ENCODE peak calls at places on chromosomes 3 and 15, in six cellular contexts. W, E, Z, H, B and R are unnamed samples.

GRCh38 chr3:126959144-126959920 is 23.6 kb upstream of the PLXNA1 start:
- DNase-seq in W (no peak), E (no peak), Z (peak), H (no peak), B (no peak), R (no peak)

GRCh38 chr3:57756528-57757401 is 656 bp downstream of the SLMAP start:
- DNase-seq in W (peak), E (peak), Z (peak), H (peak), B (peak), R (peak)

GRCh38 chr15:100716456-100717085 is 114.2 kb downstream of the ASB7 start:
- DNase-seq in W (no peak), E (no peak), Z (no peak), H (no peak), B (no peak), R (no peak)

GRCh38 chr3:149801639-149802038 is 9.3 kb upstream of the ANKUB1 start:
- DNase-seq in W (no peak), E (no peak), Z (no peak), H (no peak), B (no peak), R (no peak)

GRCh38 chr3:186596568-186597287 is 16.1 kb upstream of the AHSG start:
- DNase-seq in W (no peak), E (no peak), Z (no peak), H (peak), B (peak), R (no peak)

GRCh38 chr15:94704421-94704820 is 473.1 kb downstream of the MCTP2 start:
- DNase-seq in W (no peak), E (no peak), Z (no peak), H (no peak), B (no peak), R (no peak)

GRCh38 chr3:170128977-170129431 is 52.5 kb downstream of the PHC3 start:
- DNase-seq in W (no peak), E (no peak), Z (no peak), H (no peak), B (no peak), R (no peak)

GRCh38 chr3:14768881-14769280 is 49.9 kb upstream of the FGD5 start:
- DNase-seq in W (no peak), E (no peak), Z (no peak), H (no peak), B (no peak), R (no peak)

GRCh38 chr3:9552252-9552999 is 1.2 kb downstream of the LHFPL4 start:
- DNase-seq in W (peak), E (no peak), Z (peak), H (peak), B (peak), R (no peak)

GRCh38 chr3:32930161-32930560 is 21.3 kb upstream of the CCR4 start:
- DNase-seq in W (no peak), E (no peak), Z (no peak), H (no peak), B (no peak), R (no peak)

GRCh38 chr3:168512802-168513201 is 417.1 kb upstream of the GOLIM4 start:
- DNase-seq in W (no peak), E (no peak), Z (no peak), H (no peak), B (peak), R (no peak)

GRCh38 chr3:60746690-60747416 is 504.4 kb downstream of the FHIT start:
- DNase-seq in W (no peak), E (no peak), Z (no peak), H (no peak), B (no peak), R (no peak)

GRCh38 chr15:58513681-58514336 is 82.0 kb downstream of the LIPC start:
- DNase-seq in W (no peak), E (no peak), Z (no peak), H (no peak), B (no peak), R (peak)

GRCh38 chr3:109241459-109241858 is 74.9 kb downstream of the DPPA2 start:
- DNase-seq in W (no peak), E (no peak), Z (no peak), H (no peak), B (peak), R (no peak)

GRCh38 chr15:92158426-92158825 is 235.3 kb upstream of the ST8SIA2 start:
- DNase-seq in W (no peak), E (no peak), Z (no peak), H (no peak), B (peak), R (no peak)

GRCh38 chr15:65132841-65133549 is 613 bp downstream of the PDCD7 start:
- DNase-seq in W (peak), E (no peak), Z (peak), H (peak), B (peak), R (peak)

GRCh38 chr3:165522371-165522770 is 314.9 kb downstream of the BCHE start:
- DNase-seq in W (no peak), E (no peak), Z (no peak), H (no peak), B (peak), R (no peak)

GRCh38 chr15:41777421-41777973 is 3.2 kb downstream of the MAPKBP1 start:
- DNase-seq in W (no peak), E (no peak), Z (no peak), H (no peak), B (no peak), R (no peak)

GRCh38 chr3:128383316-128384235 is 83.1 kb downstream of the DNAJB8 start:
- DNase-seq in W (peak), E (peak), Z (peak), H (peak), B (no peak), R (peak)

GRCh38 chr15:48548376-48548775 is 97.1 kb downstream of the FBN1 start:
- DNase-seq in W (no peak), E (no peak), Z (no peak), H (no peak), B (no peak), R (no peak)

GRCh38 chr3:189132125-189132744 is 39.5 kb upstream of the TPRG1 start:
- DNase-seq in W (peak), E (peak), Z (peak), H (peak), B (no peak), R (no peak)

DNA sequence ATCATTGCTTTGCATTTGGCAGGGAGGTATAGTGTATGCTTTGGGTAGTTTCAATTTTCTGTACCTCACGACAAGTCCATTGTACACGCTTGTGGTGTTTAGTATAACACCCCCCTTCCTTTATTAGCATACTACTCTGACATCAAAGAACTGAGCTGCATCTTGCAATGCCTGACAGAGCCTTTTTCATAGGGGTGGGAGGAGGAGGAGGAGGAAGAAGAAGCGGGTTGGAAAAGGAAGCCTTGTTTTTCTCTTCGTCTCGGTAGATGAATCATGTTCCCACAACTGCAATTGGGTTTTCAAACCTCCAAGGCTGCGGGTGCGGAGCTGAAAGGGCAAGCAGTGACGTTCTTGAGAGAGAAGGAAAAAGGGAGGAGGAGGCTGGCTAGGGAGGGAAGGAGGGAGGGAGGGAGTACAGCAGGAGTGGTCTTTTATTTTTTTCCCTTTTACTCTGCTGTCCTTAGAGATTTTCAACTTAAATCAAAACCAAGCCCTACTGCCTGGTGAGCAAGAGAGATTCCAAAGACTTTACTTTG is 175.7 kb downstream of the KLHL25 start:
- DNase-seq in W (peak), E (peak), Z (peak), H (no peak), B (peak), R (no peak)
- H3K27ac ChIP-seq in W (peak), E (peak), Z (peak), H (peak), B (peak), R (peak)

GRCh38 chr3:136141296-136141785 is 54.8 kb downstream of the MSL2 start:
- DNase-seq in W (no peak), E (no peak), Z (no peak), H (no peak), B (no peak), R (no peak)
- H3K27ac ChIP-seq in W (no peak), E (no peak), Z (peak), H (peak), B (no peak), R (no peak)

DNA sequence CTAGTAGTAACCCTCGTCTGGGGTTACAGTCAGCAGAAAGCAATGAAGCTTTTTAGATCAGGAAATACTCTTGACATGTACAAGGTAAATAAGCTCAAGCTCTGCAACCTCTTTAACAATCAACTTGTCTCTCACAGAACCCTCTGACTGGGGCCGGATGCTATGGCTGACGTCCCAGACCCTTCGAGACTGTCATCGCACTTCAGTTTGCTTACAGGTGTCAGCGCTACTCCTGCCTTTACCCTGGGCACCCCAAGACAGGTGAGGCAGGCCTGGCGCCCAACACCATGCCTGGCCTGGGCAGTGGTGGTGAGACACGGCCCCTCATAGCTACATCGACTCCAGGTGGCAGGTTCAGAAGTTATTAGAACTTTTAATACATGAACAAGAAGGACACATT is 30.6 kb downstream of the LRRFIP2 start:
- DNase-seq in W (no peak), E (no peak), Z (no peak), H (no peak), B (no peak), R (no peak)
- H3K27ac ChIP-seq in W (peak), E (no peak), Z (peak), H (peak), B (no peak), R (peak)

GRCh38 chr3:194397757-194398312 is 1.2 kb downstream of the GP5 start:
- DNase-seq in W (no peak), E (no peak), Z (no peak), H (no peak), B (peak), R (no peak)

GRCh38 chr3:194395201-194395600 is 3.9 kb downstream of the GP5 start:
- DNase-seq in W (no peak), E (no peak), Z (no peak), H (no peak), B (no peak), R (no peak)

GRCh38 chr3:194395767-194396527 is 3.1 kb downstream of the GP5 start:
- DNase-seq in W (no peak), E (peak), Z (peak), H (no peak), B (peak), R (peak)

GRCh38 chr3:194396561-194396896 is 2.5 kb downstream of the GP5 start:
- DNase-seq in W (no peak), E (no peak), Z (no peak), H (no peak), B (no peak), R (peak)

DNA sequence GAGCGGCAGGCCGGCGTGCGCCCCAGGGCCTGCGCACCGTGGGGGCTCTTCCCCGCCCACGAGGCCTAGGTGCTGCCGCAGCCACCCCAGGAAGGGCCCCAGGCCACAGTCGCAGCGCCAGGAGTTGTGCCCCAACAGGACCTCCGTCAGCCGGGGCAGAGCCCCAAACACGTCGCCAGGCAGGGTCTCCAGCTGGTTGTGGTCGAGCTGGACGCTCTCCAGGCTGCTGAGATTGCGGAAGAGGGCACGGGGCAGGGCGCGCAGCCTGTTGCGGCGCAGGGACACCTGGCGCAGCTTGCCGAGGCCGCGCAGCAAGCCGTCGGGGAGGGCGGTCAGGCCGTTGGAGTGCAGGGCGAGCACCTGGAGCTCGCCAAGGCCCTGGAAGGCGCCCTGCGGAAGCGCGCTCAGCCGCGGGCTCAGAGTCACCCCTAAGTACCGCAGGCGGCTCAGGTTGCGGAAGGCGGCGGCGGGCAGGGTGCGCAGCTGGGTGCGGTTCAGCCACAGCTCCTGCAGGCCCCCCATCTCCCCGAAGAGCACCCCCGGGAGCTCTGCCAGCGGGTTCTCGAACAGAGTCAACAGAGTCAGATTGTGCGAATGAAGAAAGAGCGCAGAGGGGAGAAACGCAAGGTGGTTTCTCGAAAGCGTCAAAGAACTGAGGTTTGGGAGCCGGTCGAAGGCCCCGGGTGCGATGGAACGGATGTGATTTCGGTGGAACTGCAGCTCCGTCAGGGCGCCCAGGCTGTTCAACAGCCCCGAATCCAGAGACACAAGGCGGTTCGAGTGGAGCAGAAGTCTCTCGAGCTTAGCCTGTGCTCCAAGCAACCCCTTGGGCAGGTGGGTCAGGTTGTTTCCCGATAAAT is 1.9 kb downstream of the GP5 start:
- DNase-seq in W (no peak), E (no peak), Z (no peak), H (no peak), B (peak), R (no peak)
- H3K27ac ChIP-seq in W (no peak), E (no peak), Z (no peak), H (peak), B (no peak), R (peak)

GRCh38 chr3:26704736-26705135 is 82.2 kb downstream of the LRRC3B start:
- DNase-seq in W (no peak), E (no peak), Z (no peak), H (no peak), B (no peak), R (no peak)

GRCh38 chr3:26703519-26703918 is 80.9 kb downstream of the LRRC3B start:
- DNase-seq in W (no peak), E (no peak), Z (no peak), H (no peak), B (no peak), R (no peak)
- H3K27ac ChIP-seq in W (no peak), E (no peak), Z (no peak), H (no peak), B (no peak), R (no peak)